ENCODE peak calls at places on chromosomes 13 and 19, in four cellular contexts. M is endothelial cell, K is foreskin fibroblast, C is BJ. P is an unnamed sample.
A peak's percentile ranks its signal among the peaks of the same experiment; 100 is the strongest.

GRCh38 chr19:51339687-51340656 is 2.0 kb downstream of the VSIG10L start:
- DNase-seq in M (peak; percentile 99), C (peak; percentile 78), K (peak; percentile 99), P (peak; percentile 99)

GRCh38 chr13:43411211-43411610 is 375.6 kb downstream of the ENOX1 start:
- DNase-seq in K (no peak), M (no peak), C (no peak), P (no peak)

GRCh38 chr13:20721454-20722357 is 18.2 kb downstream of the IL17D start:
- DNase-seq in K (peak; percentile 85), C (no peak), M (peak; percentile 41), P (peak; percentile 32)

GRCh38 chr13:106588367-106588766 is 20.4 kb upstream of the ARGLU1 start:
- DNase-seq in M (no peak), K (no peak), C (no peak), P (no peak)

GRCh38 chr13:100357764-100358163 is 230.8 kb downstream of the GGACT start:
- DNase-seq in K (no peak), C (no peak), M (no peak), P (no peak)

GRCh38 chr19:16894080-16894479 is 5.3 kb downstream of the F2RL3 start:
- DNase-seq in K (no peak), M (no peak), C (no peak), P (no peak)

GRCh38 chr19:10339380-10339960 is at the start of gene ICAM3:
- DNase-seq in M (no peak), C (no peak), K (no peak), P (no peak)

GRCh38 chr13:20684041-20684440 is 19.5 kb upstream of the IL17D start:
- DNase-seq in M (no peak), K (no peak), C (no peak), P (no peak)

GRCh38 chr19:44890366-44891015 is 563 bp upstream of the TOMM40 start:
- DNase-seq in K (peak; percentile 100), M (no peak), C (peak; percentile 99), P (peak; percentile 100)

GRCh38 chr19:49801966-49802661 is 11.0 kb downstream of the FUZ start:
- DNase-seq in K (peak; percentile 93), C (peak; percentile 29), M (no peak), P (no peak)

GRCh38 chr19:19606021-19606420 is 12.5 kb downstream of the PBX4 start:
- DNase-seq in C (no peak), K (no peak), M (no peak), P (peak; percentile 47)

GRCh38 chr13:103066079-103066880 is at the start of gene SLC10A2:
- DNase-seq in C (no peak), M (no peak), K (no peak), P (no peak)

GRCh38 chr13:43567608-43568007 is 219.2 kb downstream of the ENOX1 start:
- DNase-seq in K (peak; percentile 34), M (no peak), C (peak; percentile 36), P (no peak)

DNA sequence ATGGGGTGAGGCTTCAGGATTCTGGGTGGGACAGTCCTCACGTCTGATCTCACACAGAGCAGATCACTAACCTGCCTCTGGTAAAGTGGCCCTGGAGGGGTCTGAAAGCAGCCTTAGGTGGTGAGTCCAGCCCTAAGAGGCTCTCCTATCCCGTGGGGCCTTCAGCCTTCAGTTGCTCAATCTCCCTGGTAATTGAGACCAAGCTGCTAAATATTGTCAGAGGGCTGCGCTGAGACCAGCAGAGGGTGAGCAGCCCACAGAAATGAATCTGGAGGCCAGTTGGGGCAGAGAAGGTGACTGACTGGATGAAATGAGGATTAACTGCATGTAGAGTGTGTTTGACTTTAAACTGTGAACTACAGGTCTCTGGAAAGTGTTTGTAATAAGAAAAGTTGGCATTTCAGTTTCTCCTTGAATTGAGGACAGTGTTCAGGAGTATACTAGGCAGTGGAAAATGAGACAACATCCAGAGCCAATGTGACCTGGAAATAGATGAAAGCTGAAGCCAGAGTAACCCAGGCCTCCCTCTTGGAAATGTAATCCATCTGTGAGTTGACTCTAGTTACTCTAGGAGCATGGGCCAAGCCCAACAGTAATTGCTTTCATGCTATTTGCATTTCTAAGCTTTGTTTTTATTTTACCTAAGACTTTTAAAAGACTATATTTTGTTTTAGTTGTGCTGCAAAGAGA is 14.3 kb upstream of the HSPH1 start:
- DNase-seq in C (no peak), M (no peak), K (peak; percentile 39), P (no peak)
- TF ChIP-seq CTCF in C (no peak), M (no peak), K (no peak), P (no peak)

GRCh38 chr13:98774776-98775175 is 22.3 kb upstream of the SLC15A1 start:
- DNase-seq in M (no peak), K (no peak), C (no peak), P (no peak)

GRCh38 chr13:98775386-98775785 is 22.9 kb upstream of the SLC15A1 start:
- DNase-seq in M (no peak), K (no peak), C (no peak), P (no peak)

GRCh38 chr13:98771838-98772611 is 19.6 kb upstream of the SLC15A1 start:
- DNase-seq in K (no peak), C (no peak), M (no peak), P (no peak)

GRCh38 chr13:98773921-98774320 is 21.4 kb upstream of the SLC15A1 start:
- DNase-seq in C (no peak), K (no peak), M (no peak), P (no peak)

GRCh38 chr13:98773053-98773452 is 20.6 kb upstream of the SLC15A1 start:
- DNase-seq in C (no peak), K (no peak), M (no peak), P (no peak)
- TF ChIP-seq CTCF in C (no peak), K (no peak), M (no peak), P (no peak)

DNA sequence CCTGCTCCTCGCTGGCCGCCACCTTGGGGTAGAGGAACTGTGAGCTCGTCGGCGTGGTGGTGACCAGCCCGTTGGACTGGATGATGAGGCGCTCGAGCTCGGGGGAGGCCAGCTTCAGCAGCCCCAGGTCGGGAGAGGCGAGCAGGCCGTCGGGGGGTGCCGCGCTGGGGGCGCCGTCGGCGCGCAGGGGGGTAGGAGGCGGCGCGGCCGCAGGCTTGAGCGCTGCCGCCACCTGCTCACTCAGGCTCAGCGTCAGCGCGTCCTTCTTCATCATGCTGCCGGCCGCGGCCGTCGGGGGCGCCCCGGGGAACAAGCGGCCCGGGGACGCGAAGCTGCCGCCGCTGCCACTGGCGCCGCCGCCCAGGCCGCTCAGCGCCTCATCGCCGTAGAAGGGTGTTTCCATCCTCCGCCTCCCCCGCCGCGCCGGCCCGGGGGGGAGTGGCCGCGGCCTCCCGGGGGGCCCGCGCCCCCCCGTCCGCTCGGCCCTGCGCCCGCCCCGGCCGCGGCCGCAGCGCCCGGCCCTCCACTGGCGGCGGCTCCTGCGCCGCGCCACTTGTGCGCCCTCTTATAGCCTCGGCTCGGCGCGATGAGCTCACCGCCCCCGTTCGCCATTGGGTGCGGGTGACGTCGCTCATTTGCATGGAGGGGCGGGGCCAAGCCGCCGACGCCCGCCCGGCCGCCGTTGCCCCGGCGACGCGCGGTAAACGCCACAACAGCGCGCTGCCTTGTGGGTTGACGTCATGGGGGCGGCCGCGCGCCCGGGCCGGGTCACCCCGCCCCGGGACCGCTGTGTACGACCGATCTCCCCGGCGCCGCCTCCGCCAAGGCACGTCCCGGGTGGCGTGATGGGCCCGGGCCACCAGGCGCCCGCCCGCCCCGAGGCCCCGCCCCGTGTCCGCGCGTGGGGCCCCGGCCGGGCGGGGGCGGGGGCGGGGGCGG is at the start of gene JUND:
- DNase-seq in M (peak; percentile 97), C (peak; percentile 84), K (peak; percentile 100), P (peak; percentile 95)
- TF ChIP-seq CTCF in M (peak; percentile 5), C (no peak), K (no peak), P (no peak)

GRCh38 chr19:55443824-55444719 is 972 bp upstream of the SHISA7 start:
- DNase-seq in M (no peak), K (no peak), C (no peak), P (no peak)

GRCh38 chr19:55441319-55441691 is 1.8 kb downstream of the SHISA7 start:
- DNase-seq in C (no peak), M (no peak), K (no peak), P (no peak)

GRCh38 chr19:55443045-55443823 is at the start of gene SHISA7:
- DNase-seq in C (no peak), M (no peak), K (peak; percentile 34), P (no peak)

GRCh38 chr19:55441692-55442321 is 1.3 kb downstream of the SHISA7 start:
- DNase-seq in M (no peak), K (no peak), C (no peak), P (peak; percentile 44)

GRCh38 chr19:55442372-55443044 is 592 bp downstream of the SHISA7 start:
- DNase-seq in K (no peak), M (no peak), C (no peak), P (no peak)
- TF ChIP-seq CTCF in K (no peak), M (no peak), C (no peak), P (no peak)

GRCh38 chr13:48578516-48579166 is 45.8 kb upstream of the RCBTB2 start:
- DNase-seq in M (no peak), C (no peak), K (no peak), P (no peak)
- TF ChIP-seq CTCF in M (no peak), C (no peak), K (no peak), P (no peak)